ENCODE peak calls at places on chromosomes 12 and 14, in four cellular contexts. One of them, this sample, is unnamed.
A peak's percentile ranks its signal among the peaks of the same experiment; 100 is the strongest.

GRCh38 chr14:105474478-105475268 is at the start of gene CRIP2:
- DNase-seq in BE2C: peak; percentile 80
- DNase-seq in AG04449: no peak
- DNase-seq in heart right ventricle: peak; percentile 57
- DNase-seq in this sample: no peak

GRCh38 chr14:23728791-23729190 is 92.6 kb downstream of the DHRS2 start:
- DNase-seq in BE2C: no peak
- DNase-seq in AG04449: no peak
- DNase-seq in heart right ventricle: no peak
- DNase-seq in this sample: no peak

GRCh38 chr12:110015132-110015531 is 15.9 kb downstream of the ANKRD13A start:
- DNase-seq in BE2C: no peak
- DNase-seq in AG04449: no peak
- DNase-seq in heart right ventricle: no peak
- DNase-seq in this sample: no peak

GRCh38 chr14:83905157-83905556 is 1624.8 kb upstream of the FLRT2 start:
- DNase-seq in BE2C: no peak
- DNase-seq in AG04449: no peak
- DNase-seq in heart right ventricle: no peak
- DNase-seq in this sample: no peak

GRCh38 chr12:63844391-63845341 is at the start of gene SRGAP1:
- DNase-seq in BE2C: peak; percentile 81
- DNase-seq in AG04449: no peak
- DNase-seq in heart right ventricle: peak; percentile 68
- DNase-seq in this sample: peak; percentile 29

GRCh38 chr14:61153914-61154545 is 127.1 kb downstream of the TMEM30B start:
- DNase-seq in BE2C: no peak
- DNase-seq in AG04449: no peak
- DNase-seq in heart right ventricle: no peak
- DNase-seq in this sample: no peak

GRCh38 chr12:105057174-105057573 is 27.1 kb downstream of the ALDH1L2 start:
- DNase-seq in BE2C: no peak
- DNase-seq in AG04449: no peak
- DNase-seq in heart right ventricle: no peak
- DNase-seq in this sample: no peak

GRCh38 chr14:100747736-100748135 is 21.0 kb downstream of the DLK1 start:
- DNase-seq in BE2C: no peak
- DNase-seq in AG04449: no peak
- DNase-seq in heart right ventricle: no peak
- DNase-seq in this sample: no peak

GRCh38 chr12:32448581-32448980 is 49.2 kb downstream of the FGD4 start:
- DNase-seq in BE2C: no peak
- DNase-seq in AG04449: no peak
- DNase-seq in heart right ventricle: no peak
- DNase-seq in this sample: no peak

GRCh38 chr12:75438052-75438754 is 42.4 kb upstream of the GLIPR1 start:
- DNase-seq in BE2C: no peak
- DNase-seq in AG04449: no peak
- DNase-seq in heart right ventricle: no peak
- DNase-seq in this sample: no peak

GRCh38 chr12:22117551-22117950 is 71.5 kb downstream of the CMAS start:
- DNase-seq in BE2C: no peak
- DNase-seq in AG04449: no peak
- DNase-seq in heart right ventricle: no peak
- DNase-seq in this sample: no peak

GRCh38 chr12:119627019-119627643 is 33.6 kb downstream of the TMEM233 start:
- DNase-seq in BE2C: no peak
- DNase-seq in AG04449: no peak
- DNase-seq in heart right ventricle: no peak
- DNase-seq in this sample: no peak

GRCh38 chr14:93970967-93971634 is 5.3 kb downstream of the ASB2 start:
- DNase-seq in BE2C: no peak
- DNase-seq in AG04449: no peak
- DNase-seq in heart right ventricle: no peak
- DNase-seq in this sample: no peak

GRCh38 chr14:31843361-31844091 is 233.6 kb upstream of the ARHGAP5 start:
- DNase-seq in BE2C: no peak
- DNase-seq in AG04449: no peak
- DNase-seq in heart right ventricle: no peak
- DNase-seq in this sample: no peak

GRCh38 chr14:58914271-58914855 is 274.1 kb upstream of the DAAM1 start:
- DNase-seq in BE2C: no peak
- DNase-seq in AG04449: no peak
- DNase-seq in heart right ventricle: no peak
- DNase-seq in this sample: no peak

GRCh38 chr12:23222801-23223200 is 597.8 kb downstream of the ETNK1 start:
- DNase-seq in BE2C: no peak
- DNase-seq in AG04449: no peak
- DNase-seq in heart right ventricle: no peak
- DNase-seq in this sample: no peak

GRCh38 chr14:103207038-103207403 is 83.8 kb downstream of the TNFAIP2 start:
- DNase-seq in BE2C: no peak
- DNase-seq in AG04449: no peak
- DNase-seq in heart right ventricle: peak; percentile 76
- DNase-seq in this sample: peak; percentile 49

GRCh38 chr12:114168061-114168460 is 201.9 kb upstream of the RBM19 start:
- DNase-seq in BE2C: no peak
- DNase-seq in AG04449: no peak
- DNase-seq in heart right ventricle: no peak
- DNase-seq in this sample: peak; percentile 53

GRCh38 chr14:74438351-74438915 is 12.4 kb upstream of the SYNDIG1L start:
- DNase-seq in BE2C: no peak
- DNase-seq in AG04449: no peak
- DNase-seq in heart right ventricle: no peak
- DNase-seq in this sample: no peak

GRCh38 chr14:31043379-31043778 is 17.2 kb upstream of the STRN3 start:
- DNase-seq in BE2C: no peak
- DNase-seq in AG04449: no peak
- DNase-seq in heart right ventricle: no peak
- DNase-seq in this sample: no peak

GRCh38 chr12:57106021-57106708 is 5.0 kb downstream of the STAT6 start:
- DNase-seq in BE2C: no peak
- DNase-seq in AG04449: no peak
- DNase-seq in heart right ventricle: no peak
- DNase-seq in this sample: no peak

GRCh38 chr12:11765817-11766794 is 116.6 kb downstream of the ETV6 start:
- DNase-seq in BE2C: no peak
- DNase-seq in AG04449: no peak
- DNase-seq in heart right ventricle: peak; percentile 67
- DNase-seq in this sample: no peak

GRCh38 chr14:60175255-60175902 is 10.2 kb upstream of the DHRS7 start:
- DNase-seq in BE2C: no peak
- DNase-seq in AG04449: no peak
- DNase-seq in heart right ventricle: no peak
- DNase-seq in this sample: no peak

GRCh38 chr12:62632521-62632920 is 165.9 kb downstream of the MON2 start:
- DNase-seq in BE2C: peak; percentile 68
- DNase-seq in AG04449: no peak
- DNase-seq in heart right ventricle: peak; percentile 41
- DNase-seq in this sample: peak; percentile 37

GRCh38 chr12:109715310-109716091 is 1.9 kb downstream of the FAM222A start:
- DNase-seq in BE2C: peak; percentile 87
- DNase-seq in AG04449: no peak
- DNase-seq in heart right ventricle: no peak
- DNase-seq in this sample: no peak

GRCh38 chr14:94320243-94320642 is 2.9 kb downstream of the SERPINA6 start:
- DNase-seq in BE2C: no peak
- DNase-seq in AG04449: no peak
- DNase-seq in heart right ventricle: no peak
- DNase-seq in this sample: no peak

GRCh38 chr12:40011775-40012129 is 94.1 kb downstream of the SLC2A13 start:
- DNase-seq in BE2C: no peak
- DNase-seq in AG04449: no peak
- DNase-seq in heart right ventricle: no peak
- DNase-seq in this sample: no peak
- H3K4me3 ChIP-seq in BE2C: no peak overlapping the region
- H3K4me3 ChIP-seq in AG04449: no peak overlapping the region
- H3K4me3 ChIP-seq in heart right ventricle: peak overlapping the region; percentile 8
- H3K4me3 ChIP-seq in this sample: no peak overlapping the region

GRCh38 chr14:96081224-96081623 is 42.1 kb downstream of the C14orf132 start:
- DNase-seq in BE2C: no peak
- DNase-seq in AG04449: no peak
- DNase-seq in heart right ventricle: no peak
- DNase-seq in this sample: no peak
- TF ChIP-seq CTCF in BE2C: no peak
- TF ChIP-seq CTCF in AG04449: no peak
- TF ChIP-seq CTCF in heart right ventricle: no peak
- TF ChIP-seq CTCF in this sample: no peak

GRCh38 chr14:99671230-99672224 is 12.6 kb upstream of the CYP46A1 start:
- DNase-seq in BE2C: peak; percentile 4
- DNase-seq in AG04449: no peak
- DNase-seq in heart right ventricle: no peak
- DNase-seq in this sample: no peak
- H3K4me3 ChIP-seq in BE2C: no peak overlapping the region
- H3K4me3 ChIP-seq in AG04449: no peak overlapping the region
- H3K4me3 ChIP-seq in heart right ventricle: no peak overlapping the region
- H3K4me3 ChIP-seq in this sample: no peak overlapping the region

GRCh38 chr12:52566847-52567291 is 6.8 kb downstream of the KRT74 start:
- DNase-seq in BE2C: peak; percentile 28
- DNase-seq in AG04449: no peak
- DNase-seq in heart right ventricle: peak; percentile 41
- DNase-seq in this sample: no peak

GRCh38 chr12:52564582-52564981 is 9.1 kb downstream of the KRT74 start:
- DNase-seq in BE2C: no peak
- DNase-seq in AG04449: no peak
- DNase-seq in heart right ventricle: no peak
- DNase-seq in this sample: no peak

GRCh38 chr12:52559979-52560378 is 7.0 kb upstream of the KRT71 start:
- DNase-seq in BE2C: no peak
- DNase-seq in AG04449: no peak
- DNase-seq in heart right ventricle: no peak
- DNase-seq in this sample: no peak

GRCh38 chr12:52557481-52557880 is 4.5 kb upstream of the KRT71 start:
- DNase-seq in BE2C: no peak
- DNase-seq in AG04449: no peak
- DNase-seq in heart right ventricle: no peak
- DNase-seq in this sample: no peak

DNA sequence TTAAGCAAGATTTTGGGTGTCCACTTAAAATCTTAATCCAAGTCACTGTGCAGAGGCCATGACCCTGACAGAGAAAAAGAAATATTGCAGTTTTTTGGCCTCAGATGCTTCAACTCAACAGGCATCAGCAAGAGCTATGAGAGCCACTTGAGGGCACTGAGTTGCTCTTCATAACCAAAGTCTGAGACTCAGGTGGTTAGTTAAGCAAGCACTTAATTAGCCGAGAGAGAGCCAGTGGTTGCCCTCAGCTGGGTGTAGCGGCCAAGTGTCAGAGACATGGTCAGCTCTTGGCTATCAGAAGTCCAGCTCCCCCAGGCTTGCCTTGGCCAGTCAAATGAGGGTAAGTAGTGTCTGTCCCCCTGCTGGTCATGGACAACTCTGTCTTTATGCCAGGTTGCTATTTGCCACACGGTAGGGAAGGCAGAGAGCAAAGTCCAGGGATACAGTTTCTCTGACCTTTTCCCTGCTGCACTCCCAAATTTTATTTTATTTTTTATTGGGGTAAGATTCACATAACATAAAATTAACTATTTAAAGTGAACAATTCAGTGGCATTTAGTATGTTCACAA is 9.0 kb upstream of the KRT71 start:
- DNase-seq in BE2C: no peak
- DNase-seq in AG04449: no peak
- DNase-seq in heart right ventricle: no peak
- DNase-seq in this sample: no peak
- TF ChIP-seq CTCF in BE2C: peak; percentile 31
- TF ChIP-seq CTCF in AG04449: peak; percentile 12
- TF ChIP-seq CTCF in heart right ventricle: no peak
- TF ChIP-seq CTCF in this sample: peak; percentile 14

DNA sequence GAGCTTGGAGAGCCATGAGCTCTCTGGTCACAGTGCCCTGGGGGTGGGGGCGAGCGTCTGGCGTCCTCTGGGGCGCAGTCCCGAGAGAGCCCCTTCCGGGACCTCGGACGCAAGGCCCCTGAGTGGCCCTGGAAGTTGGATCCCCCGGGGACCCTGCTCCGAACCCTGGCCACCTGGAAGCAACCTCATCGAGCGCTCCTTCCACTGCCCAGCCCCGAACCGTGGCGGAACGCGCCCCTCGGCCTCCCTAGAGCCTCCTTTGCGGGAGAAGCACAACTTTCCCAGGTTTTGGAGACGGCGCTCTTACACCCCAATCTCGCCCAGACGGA is 1.2 kb downstream of the NOS1 start:
- DNase-seq in BE2C: no peak
- DNase-seq in AG04449: no peak
- DNase-seq in heart right ventricle: no peak
- DNase-seq in this sample: no peak
- H3K4me3 ChIP-seq in BE2C: no peak overlapping the region
- H3K4me3 ChIP-seq in AG04449: no peak overlapping the region
- H3K4me3 ChIP-seq in heart right ventricle: no peak overlapping the region
- H3K4me3 ChIP-seq in this sample: no peak overlapping the region

DNA sequence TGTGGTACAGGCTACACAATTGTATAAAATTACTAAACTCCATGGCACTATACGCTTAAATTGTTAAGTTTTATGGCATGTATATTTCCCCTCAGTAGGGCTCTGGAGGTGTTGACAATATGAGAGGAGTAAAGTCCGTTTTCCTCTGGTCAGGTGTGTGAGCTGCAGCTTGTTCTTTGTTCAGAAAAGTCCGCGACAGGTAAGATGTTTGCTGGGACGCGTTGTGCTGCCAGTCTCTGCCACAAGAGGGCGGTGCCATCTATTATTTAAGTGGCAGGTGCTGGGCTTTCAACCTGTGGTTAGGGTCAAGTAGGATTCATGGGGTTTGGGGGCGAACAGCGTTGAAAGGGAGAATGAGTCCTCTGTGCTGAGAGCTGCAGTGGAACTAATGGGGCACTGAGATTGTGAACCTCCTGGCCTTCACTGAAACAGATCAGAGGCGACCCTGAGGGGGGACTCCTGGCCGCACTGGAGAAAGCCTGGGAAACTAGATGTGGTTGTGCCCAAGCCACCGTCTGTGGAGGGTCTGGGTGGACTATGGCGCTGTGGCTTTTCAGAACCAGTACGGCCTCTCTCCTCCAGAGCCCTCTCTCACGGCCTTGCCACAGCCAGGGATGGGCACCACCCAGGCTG is 179.0 kb downstream of the SLC15A4 start:
- DNase-seq in BE2C: no peak
- DNase-seq in AG04449: no peak
- DNase-seq in heart right ventricle: no peak
- DNase-seq in this sample: no peak
- TF ChIP-seq CTCF in BE2C: peak; percentile 50
- TF ChIP-seq CTCF in AG04449: no peak
- TF ChIP-seq CTCF in heart right ventricle: peak; percentile 42
- TF ChIP-seq CTCF in this sample: peak; percentile 25

DNA sequence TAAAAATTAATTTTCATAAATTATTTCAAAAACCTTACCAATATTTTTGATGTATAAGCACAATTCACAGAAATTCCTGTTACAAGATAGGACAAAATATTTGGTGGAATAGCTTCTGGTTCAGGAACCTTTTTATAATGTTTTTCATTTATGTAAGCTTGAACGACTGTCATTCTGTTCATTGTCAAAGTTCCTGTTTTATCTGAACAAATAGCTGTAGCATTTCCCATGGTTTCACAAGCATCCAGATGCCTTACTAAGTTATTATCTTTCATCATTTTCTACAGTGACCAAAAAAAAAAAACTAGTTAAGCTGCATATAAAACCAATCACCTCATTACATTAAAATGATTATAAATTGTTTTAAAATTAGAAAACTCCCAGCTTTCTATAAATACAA is 87.1 kb downstream of the ATP2B1 start:
- DNase-seq in BE2C: no peak
- DNase-seq in AG04449: no peak
- DNase-seq in heart right ventricle: no peak
- DNase-seq in this sample: no peak
- H3K4me3 ChIP-seq in BE2C: no peak overlapping the region
- H3K4me3 ChIP-seq in AG04449: no peak overlapping the region
- H3K4me3 ChIP-seq in heart right ventricle: no peak overlapping the region
- H3K4me3 ChIP-seq in this sample: no peak overlapping the region

GRCh38 chr12:15497621-15498285 is 175.4 kb downstream of the PTPRO start:
- DNase-seq in BE2C: no peak
- DNase-seq in AG04449: no peak
- DNase-seq in heart right ventricle: no peak
- DNase-seq in this sample: no peak
- TF ChIP-seq CTCF in BE2C: no peak
- TF ChIP-seq CTCF in AG04449: no peak
- TF ChIP-seq CTCF in heart right ventricle: no peak
- TF ChIP-seq CTCF in this sample: no peak